ENCODE peak calls at places on chromosomes 12 and 14, in four cellular contexts. K is lung microvascular endothelial cell, H is choroid plexus epithelial cell, G is lung. P is an unnamed sample.

GRCh38 chr14:101882141-101882935 is 82.0 kb upstream of the DYNC1H1 start:
- DNase-seq in G (no peak), K (no peak), H (no peak), P (no peak)

GRCh38 chr12:57726884-57727757 is 11.4 kb downstream of the AGAP2 start:
- DNase-seq in H (peak; percentile 46), G (no peak), K (peak; percentile 41), P (no peak)

GRCh38 chr14:70317969-70318634 is 41.4 kb downstream of the COX16 start:
- DNase-seq in G (no peak), H (peak; percentile 88), K (peak; percentile 67), P (peak; percentile 70)

GRCh38 chr14:104307627-104308401 is 169.4 kb downstream of the KIF26A start:
- DNase-seq in K (no peak), G (no peak), H (no peak), P (no peak)

GRCh38 chr12:71786840-71787239 is 32.2 kb downstream of the RAB21 start:
- DNase-seq in H (no peak), K (no peak), G (no peak), P (no peak)

GRCh38 chr12:28122756-28123155 is 67.5 kb upstream of the CCDC91 start:
- DNase-seq in G (no peak), H (no peak), K (no peak), P (no peak)

GRCh38 chr14:102192840-102193502 is 53.3 kb downstream of the WDR20 start:
- DNase-seq in G (no peak), K (no peak), H (no peak), P (no peak)

GRCh38 chr14:90828642-90829487 is 12.6 kb upstream of the TTC7B start:
- DNase-seq in G (no peak), K (no peak), H (peak; percentile 27), P (no peak)

GRCh38 chr12:27344760-27345159 is 12.1 kb downstream of the BMAL2 start:
- DNase-seq in K (no peak), G (no peak), H (no peak), P (no peak)

GRCh38 chr14:66381765-66382164 is 104.4 kb upstream of the CCDC196 start:
- DNase-seq in K (no peak), G (no peak), H (no peak), P (no peak)

GRCh38 chr12:8709124-8709830 is 11.5 kb downstream of the RIMKLB start:
- DNase-seq in K (peak; percentile 81), G (no peak), H (peak; percentile 47), P (peak; percentile 27)

GRCh38 chr12:96046543-96047137 is 11.3 kb upstream of the LTA4H start:
- DNase-seq in H (no peak), G (no peak), K (no peak), P (no peak)

GRCh38 chr12:21989819-21990412 is 48.7 kb upstream of the ABCC9 start:
- DNase-seq in K (peak; percentile 48), H (peak; percentile 75), G (no peak), P (peak; percentile 82)

GRCh38 chr12:27780612-27781408 is 774 bp upstream of the MANSC4 start:
- DNase-seq in G (peak; percentile 47), K (peak; percentile 88), H (peak; percentile 50), P (peak; percentile 60)

GRCh38 chr12:29317556-29318363 is 63.2 kb downstream of the ERGIC2 start:
- DNase-seq in H (peak; percentile 76), G (no peak), K (peak; percentile 83), P (peak; percentile 37)

GRCh38 chr12:7369274-7369729 is 65.4 kb downstream of the ACSM4 start:
- DNase-seq in K (peak; percentile 49), H (no peak), G (no peak), P (no peak)

GRCh38 chr12:48388938-48389337 is 38.2 kb upstream of the ZNF641 start:
- DNase-seq in K (no peak), H (no peak), G (no peak), P (peak; percentile 45)

GRCh38 chr14:89911018-89911919 is 43.3 kb downstream of the EFCAB11 start:
- DNase-seq in K (peak; percentile 43), G (no peak), H (peak; percentile 65), P (peak; percentile 67)

GRCh38 chr12:124391340-124392261 is 96.7 kb downstream of the RFLNA start:
- DNase-seq in H (peak; percentile 64), K (peak; percentile 76), G (peak; percentile 71), P (peak; percentile 47)

GRCh38 chr14:54693761-54694160 is 126.8 kb downstream of the SAMD4A start:
- DNase-seq in G (no peak), H (no peak), K (no peak), P (no peak)

GRCh38 chr12:46964496-46965098 is 114.8 kb upstream of the PCED1B start:
- DNase-seq in K (peak; percentile 60), G (no peak), H (peak; percentile 53), P (peak; percentile 80)